ENCODE peak calls at places on chromosomes 3 and 15, in five cellular contexts. D is A549, B is fibroblast of lung, F is breast epithelium, W is mesendoderm. C is an unnamed sample.
A peak's percentile ranks its signal among the peaks of the same experiment; 100 is the strongest.

GRCh38 chr3:169630852-169631251 is 32.7 kb downstream of the MECOM start:
- DNase-seq in F (no peak), W (no peak), B (no peak), D (no peak), C (no peak)

GRCh38 chr3:157311633-157312365 is 124.9 kb upstream of the PTX3 start:
- DNase-seq in F (no peak), B (peak; percentile 98), W (no peak), D (no peak), C (no peak)

GRCh38 chr3:171419457-171419856 is 40.7 kb downstream of the TNIK start:
- DNase-seq in B (no peak), D (no peak), F (no peak), W (no peak), C (no peak)

GRCh38 chr15:35705885-35706590 is 160.1 kb upstream of the DPH6 start:
- DNase-seq in D (no peak), F (no peak), W (peak; percentile 29), B (peak; percentile 30), C (peak; percentile 68)

GRCh38 chr3:108818404-108818803 is 4.2 kb upstream of the TRAT1 start:
- DNase-seq in D (no peak), W (peak; percentile 83), B (no peak), F (no peak), C (no peak)

GRCh38 chr3:113249601-113250000 is 38.2 kb downstream of the BOC start:
- DNase-seq in F (peak; percentile 56), B (no peak), W (no peak), D (no peak), C (no peak)

GRCh38 chr3:23075478-23075877 is 127.6 kb upstream of the UBE2E2 start:
- DNase-seq in W (no peak), D (no peak), B (peak; percentile 67), F (no peak), C (peak; percentile 75)

GRCh38 chr3:39192490-39193092 is at the start of gene XIRP1:
- DNase-seq in D (no peak), B (peak; percentile 7), W (no peak), F (no peak), C (no peak)

GRCh38 chr15:96390986-96391385 is 60.5 kb downstream of the NR2F2 start:
- DNase-seq in F (no peak), B (no peak), D (no peak), W (no peak), C (no peak)

GRCh38 chr15:29270169-29270955 is 740 bp upstream of the NSMCE3 start:
- DNase-seq in W (no peak), D (no peak), B (peak; percentile 59), F (no peak), C (no peak)

GRCh38 chr3:183911763-183912506 is 27.3 kb upstream of the PARL start:
- DNase-seq in B (no peak), F (no peak), D (no peak), W (no peak), C (no peak)

GRCh38 chr15:72846027-72846426 is 62.5 kb upstream of the ADPGK start:
- DNase-seq in W (no peak), D (no peak), B (no peak), F (no peak), C (no peak)

GRCh38 chr3:50714953-50715352 is 40.2 kb downstream of the DOCK3 start:
- DNase-seq in F (no peak), W (no peak), B (no peak), D (no peak), C (no peak)

GRCh38 chr3:184727357-184728060 is 15.6 kb upstream of the MAGEF1 start:
- DNase-seq in D (peak; percentile 40), F (peak; percentile 62), B (peak; percentile 71), W (peak; percentile 98), C (peak; percentile 29)

GRCh38 chr15:52730163-52730562 is 51.0 kb upstream of the ATOSA start:
- DNase-seq in W (peak; percentile 25), B (no peak), F (no peak), D (no peak), C (no peak)

GRCh38 chr3:194766845-194767244 is 81.2 kb downstream of the FAM43A start:
- DNase-seq in B (no peak), D (no peak), F (no peak), W (no peak), C (no peak)

GRCh38 chr3:187828571-187829452 is 83.5 kb upstream of the BCL6 start:
- DNase-seq in F (no peak), D (no peak), B (no peak), W (no peak), C (no peak)

DNA sequence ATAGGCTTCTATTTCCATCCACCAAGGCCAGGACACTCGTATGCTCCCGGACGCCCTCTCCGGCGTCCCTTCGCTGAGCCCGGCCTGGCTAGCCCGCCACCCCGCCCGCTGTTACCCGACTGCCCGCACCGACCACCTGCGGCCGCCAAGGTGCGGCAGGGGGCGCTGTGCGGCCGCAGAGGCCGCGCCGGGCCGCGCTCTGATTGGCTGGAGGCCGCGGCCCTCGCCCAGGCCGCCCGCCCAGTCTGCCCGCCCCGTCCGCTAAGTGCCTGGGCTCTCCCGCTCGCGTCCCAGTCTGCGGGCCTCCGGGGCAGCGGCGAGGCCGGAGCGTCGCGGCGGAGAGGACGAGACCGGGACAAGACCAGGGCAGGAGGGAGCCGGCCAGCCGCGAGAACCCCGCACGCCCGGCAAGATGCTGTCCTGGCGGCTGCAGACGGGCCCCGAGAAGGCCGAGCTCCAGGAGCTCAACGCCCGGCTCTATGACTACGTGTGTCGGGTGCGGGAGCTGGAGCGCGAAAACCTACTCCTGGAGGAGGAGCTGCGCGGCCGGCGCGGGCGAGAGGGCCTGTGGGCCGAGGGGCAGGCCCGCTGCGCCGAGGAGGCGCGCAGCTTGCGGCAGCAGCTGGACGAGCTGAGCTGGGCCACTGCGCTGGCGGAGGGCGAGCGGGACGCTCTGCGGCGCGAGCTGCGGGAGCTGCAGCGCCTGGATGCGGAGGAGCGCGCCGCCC is at the start of gene SYNM:
- DNase-seq in D (peak; percentile 94), W (peak; percentile 90), B (peak; percentile 78), F (peak; percentile 82), C (peak; percentile 39)
- H3K27ac ChIP-seq in D (peak within 1 kb of the TSS; percentile 77), W (no peak within 1 kb of the TSS), B (peak within 1 kb of the TSS; percentile 71), F (peak within 1 kb of the TSS; percentile 94), C (no peak within 1 kb of the TSS)

GRCh38 chr3:151631946-151632345 is 101.8 kb upstream of the AADACL2 start:
- DNase-seq in W (no peak), D (no peak), B (no peak), F (no peak), C (no peak)
- H3K27ac ChIP-seq in W (no peak overlapping the region), D (no peak overlapping the region), B (no peak overlapping the region), F (peak overlapping the region; percentile 28), C (no peak overlapping the region)

GRCh38 chr3:11554666-11555065 is 89.0 kb downstream of the VGLL4 start:
- DNase-seq in F (no peak), D (no peak), B (no peak), W (no peak), C (no peak)

GRCh38 chr3:11552289-11553264 is 91.1 kb downstream of the VGLL4 start:
- DNase-seq in F (no peak), W (no peak), D (no peak), B (no peak), C (no peak)

GRCh38 chr3:11554236-11554610 is 89.5 kb downstream of the VGLL4 start:
- DNase-seq in D (no peak), B (no peak), W (no peak), F (no peak), C (no peak)

GRCh38 chr3:11555211-11555782 is 88.4 kb downstream of the VGLL4 start:
- DNase-seq in F (no peak), D (no peak), B (no peak), W (no peak), C (no peak)

GRCh38 chr3:11553436-11554235 is 90.1 kb downstream of the VGLL4 start:
- DNase-seq in W (no peak), F (no peak), B (peak; percentile 68), D (no peak), C (no peak)
- H3K27ac ChIP-seq in W (no peak overlapping the region), F (peak overlapping the region; percentile 82), B (no peak overlapping the region), D (no peak overlapping the region), C (no peak overlapping the region)

GRCh38 chr3:148600440-148600839 is 97.3 kb upstream of the AGTR1 start:
- DNase-seq in W (no peak), B (no peak), D (no peak), F (no peak), C (no peak)
- H3K27ac ChIP-seq in W (no peak overlapping the region), B (no peak overlapping the region), D (peak overlapping the region; percentile 79), F (no peak overlapping the region), C (no peak overlapping the region)

DNA sequence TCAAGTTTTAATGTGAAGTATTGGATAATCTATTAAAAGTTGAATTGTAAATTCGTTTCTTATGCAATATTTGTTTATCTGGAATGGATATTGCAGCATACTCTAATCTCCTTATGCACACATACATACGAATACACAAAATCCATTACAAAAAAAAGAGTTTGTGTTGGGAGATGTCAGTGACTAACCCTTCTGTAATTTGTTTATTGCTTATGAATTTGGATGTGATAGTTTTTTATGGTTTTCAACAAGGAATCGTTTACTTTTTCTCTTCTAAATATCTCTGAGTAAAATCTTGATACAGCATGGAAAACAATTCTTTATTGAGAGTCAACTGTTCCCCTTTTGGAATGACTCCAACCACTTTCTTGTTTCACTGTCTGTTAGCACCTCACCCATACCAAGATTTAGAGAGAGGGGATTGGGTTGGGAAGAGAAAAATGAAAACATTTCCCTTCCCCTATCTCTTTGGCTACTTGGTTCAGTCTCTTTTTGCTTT is 9.4 kb downstream of the RAB8B start:
- DNase-seq in B (peak; percentile 88), W (no peak), D (no peak), F (no peak), C (no peak)
- H3K27ac ChIP-seq in B (no peak overlapping the region), W (no peak overlapping the region), D (no peak overlapping the region), F (no peak overlapping the region), C (no peak overlapping the region)

DNA sequence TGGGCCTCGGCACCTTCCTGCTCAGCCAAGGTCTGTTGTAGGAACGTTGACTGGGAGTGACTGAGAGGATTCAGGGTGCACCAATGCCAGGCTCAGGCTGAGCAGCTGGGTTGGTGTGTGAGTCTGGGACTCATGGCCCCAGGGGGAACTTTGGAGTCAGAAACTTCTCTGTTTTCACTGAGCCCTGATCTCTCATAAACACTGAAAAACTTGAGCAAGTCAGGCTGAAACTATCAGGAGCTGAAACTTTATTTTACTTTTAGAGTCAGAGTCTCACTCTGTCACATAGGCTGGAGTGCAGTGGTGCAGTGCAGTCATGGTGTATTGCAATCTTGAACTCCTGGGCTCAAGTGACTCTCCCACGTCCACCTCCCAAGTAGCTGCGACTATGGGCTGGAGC is 3.0 kb downstream of the TRAK1 start:
- DNase-seq in F (no peak), W (no peak), B (no peak), D (no peak), C (no peak)
- H3K27ac ChIP-seq in F (no peak overlapping the region), W (no peak overlapping the region), B (no peak overlapping the region), D (no peak overlapping the region), C (no peak overlapping the region)

GRCh38 chr3:186598108-186598784 is 14.6 kb upstream of the AHSG start:
- DNase-seq in F (no peak), W (peak; percentile 76), B (no peak), D (no peak), C (no peak)
- H3K27ac ChIP-seq in F (no peak overlapping the region), W (no peak overlapping the region), B (no peak overlapping the region), D (no peak overlapping the region), C (no peak overlapping the region)

DNA sequence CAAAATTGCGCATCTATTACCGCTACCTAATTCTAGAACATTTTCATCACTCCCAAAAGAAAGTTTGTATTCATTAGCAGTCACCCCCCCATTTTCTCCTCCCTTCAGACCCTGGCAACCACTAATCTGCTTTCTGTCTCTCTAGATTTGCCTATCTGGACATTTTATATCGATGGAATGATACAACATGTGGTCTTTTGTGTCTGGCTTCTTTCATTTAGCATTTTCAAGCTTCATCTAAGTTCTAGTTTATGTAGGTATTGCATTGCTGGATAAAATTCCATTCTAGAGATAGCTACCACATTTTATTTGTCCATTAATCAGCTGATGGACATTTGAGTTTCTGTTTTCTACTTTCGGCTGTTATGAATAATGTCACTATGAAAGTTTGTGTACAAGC is 38.4 kb downstream of the SLMAP start:
- DNase-seq in F (no peak), W (no peak), B (no peak), D (no peak), C (no peak)
- H3K27ac ChIP-seq in F (no peak overlapping the region), W (no peak overlapping the region), B (no peak overlapping the region), D (no peak overlapping the region), C (no peak overlapping the region)

GRCh38 chr3:69290006-69290405 is 95.9 kb downstream of the FRMD4B start:
- DNase-seq in D (no peak), W (no peak), B (no peak), F (no peak), C (no peak)
- H3K27ac ChIP-seq in D (no peak overlapping the region), W (no peak overlapping the region), B (no peak overlapping the region), F (no peak overlapping the region), C (no peak overlapping the region)

C was measured in brain microvascular endothelial cell.